ENCODE peak calls at places on chromosomes 1 and 21, in nine cellular contexts. C is stomach, W is SK-N-SH, N is tibial nerve, Y is ovary, M is sigmoid colon, Q is H1, O is GM12878, I is upper lobe of left lung. P is an unnamed sample.
A peak's percentile ranks its signal among the peaks of the same experiment; 100 is the strongest.

GRCh38 chr1:1173793-1174415 is at the start of gene TTLL10:
- DNase-seq in I (peak; percentile 83), O (no peak), M (no peak), Q (peak; percentile 86), C (no peak), N (no peak), Y (peak; percentile 14), W (peak; percentile 49), P (peak; percentile 40)

GRCh38 chr21:38675450-38675849 is 130.3 kb upstream of the ETS2 start:
- DNase-seq in O (no peak), N (no peak), C (no peak), W (no peak), I (peak; percentile 28), M (no peak), Y (no peak), Q (no peak), P (no peak)

GRCh38 chr1:59353453-59353852 is 56.6 kb downstream of the FGGY start:
- DNase-seq in M (no peak), Y (no peak), Q (no peak), I (no peak), C (no peak), O (no peak), N (no peak), W (no peak), P (no peak)

GRCh38 chr21:34133802-34134201 is 60.4 kb downstream of the MRPS6 start:
- DNase-seq in M (no peak), W (no peak), N (no peak), O (no peak), C (no peak), Q (no peak), Y (no peak), I (no peak), P (no peak)

GRCh38 chr1:10278880-10279279 is 68.5 kb downstream of the KIF1B start:
- DNase-seq in Q (no peak), N (no peak), W (no peak), C (no peak), M (no peak), I (no peak), Y (no peak), O (no peak), P (no peak)

GRCh38 chr1:40438391-40439015 is 11.8 kb upstream of the ZFP69B start:
- DNase-seq in Y (no peak), N (peak; percentile 27), Q (no peak), W (peak; percentile 75), M (no peak), I (no peak), O (no peak), C (no peak), P (no peak)

GRCh38 chr1:243559575-243560172 is 290.4 kb downstream of the AKT3 start:
- DNase-seq in Y (no peak), I (no peak), Q (no peak), M (no peak), C (no peak), W (no peak), O (no peak), N (no peak), P (no peak)

GRCh38 chr1:90356991-90357390 is 360.1 kb downstream of the BARHL2 start:
- DNase-seq in O (no peak), M (no peak), I (no peak), Y (no peak), W (no peak), Q (no peak), C (no peak), N (no peak), P (no peak)

GRCh38 chr1:181767001-181767708 is 283.8 kb downstream of the CACNA1E start:
- DNase-seq in I (peak; percentile 37), N (no peak), Y (no peak), O (no peak), W (no peak), M (no peak), C (no peak), Q (no peak), P (no peak)

GRCh38 chr1:76682152-76682551 is 185.1 kb upstream of the ST6GALNAC5 start:
- DNase-seq in W (no peak), Y (no peak), Q (no peak), M (no peak), I (no peak), C (no peak), O (no peak), N (no peak), P (no peak)

GRCh38 chr1:12309783-12310742 is 80.2 kb downstream of the VPS13D start:
- DNase-seq in C (no peak), O (no peak), Q (no peak), M (peak; percentile 86), N (no peak), W (no peak), I (no peak), Y (peak; percentile 30), P (peak; percentile 34)

GRCh38 chr1:178434899-178435298 is 61.9 kb downstream of the CLEC20A start:
- DNase-seq in Y (no peak), N (no peak), O (no peak), W (no peak), C (no peak), Q (no peak), M (no peak), I (no peak), P (no peak)

GRCh38 chr1:171081220-171081993 is 9.3 kb upstream of the FMO3 start:
- DNase-seq in Y (no peak), O (no peak), C (no peak), N (no peak), M (no peak), I (no peak), W (peak; percentile 1), Q (no peak), P (no peak)

GRCh38 chr1:187464320-187464719 is 635.6 kb downstream of the PLA2G4A start:
- DNase-seq in Q (no peak), I (no peak), O (no peak), C (no peak), N (no peak), M (no peak), Y (no peak), W (no peak), P (no peak)

GRCh38 chr1:222654849-222655248 is 37.0 kb downstream of the MIA3 start:
- DNase-seq in I (no peak), C (peak; percentile 39), N (peak; percentile 16), O (peak; percentile 72), Q (no peak), W (no peak), Y (no peak), M (no peak), P (peak; percentile 50)

GRCh38 chr1:193355179-193355578 is 168.8 kb upstream of the B3GALT2 start:
- DNase-seq in I (no peak), Y (no peak), O (no peak), N (no peak), W (no peak), C (no peak), M (no peak), Q (no peak), P (no peak)

GRCh38 chr1:113242481-113242880 is 147.8 kb upstream of the MAGI3 start:
- DNase-seq in I (no peak), N (no peak), M (no peak), C (peak; percentile 55), O (no peak), W (no peak), Q (no peak), Y (no peak), P (peak; percentile 84)

GRCh38 chr21:28111151-28111619 is 881.5 kb downstream of the LTN1 start:
- DNase-seq in M (peak; percentile 89), W (peak; percentile 67), I (no peak), O (no peak), Y (peak; percentile 80), Q (no peak), N (peak; percentile 29), C (no peak), P (peak; percentile 39)

GRCh38 chr1:232414100-232414499 is 215.8 kb downstream of the SIPA1L2 start:
- DNase-seq in Y (no peak), N (no peak), I (no peak), C (no peak), W (no peak), O (no peak), Q (no peak), M (no peak), P (no peak)

GRCh38 chr1:156123356-156124196 is 9.1 kb downstream of the LMNA start:
- DNase-seq in W (peak; percentile 79), Y (peak; percentile 96), O (peak; percentile 46), N (peak; percentile 93), C (peak; percentile 95), Q (peak; percentile 76), M (peak; percentile 99), I (peak; percentile 97), P (peak; percentile 95)

GRCh38 chr1:94258873-94259331 is 21.5 kb upstream of the ARHGAP29 start:
- DNase-seq in I (no peak), C (no peak), O (no peak), M (peak; percentile 88), Q (no peak), Y (no peak), N (peak; percentile 84), W (peak; percentile 31), P (peak; percentile 26)

GRCh38 chr1:156926175-156926574 is 5.7 kb downstream of the LRRC71 start:
- DNase-seq in Y (no peak), C (peak; percentile 74), N (peak; percentile 31), O (no peak), M (no peak), Q (no peak), W (peak; percentile 78), I (no peak), P (peak; percentile 70)

GRCh38 chr1:67652800-67653199 is 32.2 kb upstream of the GADD45A start:
- DNase-seq in M (no peak), O (no peak), Q (no peak), I (no peak), N (no peak), Y (no peak), W (no peak), C (no peak), P (no peak)

GRCh38 chr1:108199781-108200626 is at the start of gene SLC25A24:
- DNase-seq in I (peak; percentile 97), Q (peak; percentile 83), C (peak; percentile 83), Y (peak; percentile 74), W (peak; percentile 92), N (peak; percentile 48), O (no peak), M (peak; percentile 88), P (peak; percentile 90)
- TF ChIP-seq CTCF in I (no peak), Q (no peak), C (no peak), Y (no peak), W (no peak), N (no peak), O (no peak), M (no peak), P (no peak)

GRCh38 chr1:152061952-152062351 is 25.1 kb upstream of the S100A11 start:
- DNase-seq in M (no peak), I (no peak), O (no peak), Q (no peak), C (no peak), Y (no peak), N (no peak), W (no peak), P (no peak)
- TF ChIP-seq EP300 in M (no peak), I (no peak), O (no peak), Q (no peak), C (no peak), Y (no peak), N (no peak), W (no peak), P (no peak)

GRCh38 chr1:36911631-36912364 is 122.5 kb downstream of the GRIK3 start:
- DNase-seq in C (no peak), I (peak; percentile 45), W (no peak), Y (no peak), N (no peak), Q (no peak), O (no peak), M (no peak), P (no peak)
- H3K27me3 ChIP-seq in C (peaks cover 59% of the 10 kb centered on the region), I (no peaks in the 10 kb centered on the region), W (no peaks in the 10 kb centered on the region), Y (no peaks in the 10 kb centered on the region), N (no peaks in the 10 kb centered on the region), Q (no peaks in the 10 kb centered on the region), O (no peaks in the 10 kb centered on the region), M (no peaks in the 10 kb centered on the region), P (peaks cover 4% of the 10 kb centered on the region)

GRCh38 chr21:31264574-31264973 is 79.5 kb downstream of the TIAM1 start:
- DNase-seq in Q (no peak), N (no peak), O (no peak), M (no peak), Y (no peak), I (no peak), W (no peak), C (no peak), P (no peak)
- TF ChIP-seq CTCF in Q (peak; percentile 41), N (no peak), O (no peak), M (no peak), Y (no peak), I (no peak), W (no peak), C (no peak), P (no peak)

P was measured in transverse colon.